ENCODE peak calls at places on chromosomes 7 and 10, in eight cellular contexts. One of them, this sample, is unnamed.

GRCh38 chr10:115129752-115130151 is 36.6 kb downstream of the ATRNL1 start:
- DNase-seq in EL: peak; percentile 28
- DNase-seq in neuronal stem cell: peak; percentile 24
- DNase-seq in T-helper 17 cell: no peak
- DNase-seq in SK-N-SH: peak; percentile 13
- DNase-seq in PC-3: peak; percentile 59
- DNase-seq in neural crest cell: no peak
- DNase-seq in fibroblast of gingiva: peak; percentile 16
- DNase-seq in this sample: peak; percentile 23

GRCh38 chr10:113086282-113086681 is 136.2 kb downstream of the TCF7L2 start:
- DNase-seq in neural crest cell: no peak
- DNase-seq in EL: peak; percentile 14
- DNase-seq in neuronal stem cell: no peak
- DNase-seq in fibroblast of gingiva: no peak
- DNase-seq in SK-N-SH: no peak
- DNase-seq in T-helper 17 cell: no peak
- DNase-seq in PC-3: no peak
- DNase-seq in this sample: no peak

GRCh38 chr7:25134360-25135010 is 9.4 kb upstream of the CYCS start:
- DNase-seq in PC-3: no peak
- DNase-seq in EL: no peak
- DNase-seq in fibroblast of gingiva: no peak
- DNase-seq in neuronal stem cell: no peak
- DNase-seq in neural crest cell: no peak
- DNase-seq in SK-N-SH: no peak
- DNase-seq in T-helper 17 cell: no peak
- DNase-seq in this sample: no peak

GRCh38 chr10:21989453-21990154 is 13.9 kb downstream of the DNAJC1 start:
- DNase-seq in PC-3: peak; percentile 58
- DNase-seq in T-helper 17 cell: no peak
- DNase-seq in SK-N-SH: peak; percentile 62
- DNase-seq in neural crest cell: peak; percentile 6
- DNase-seq in fibroblast of gingiva: peak; percentile 84
- DNase-seq in EL: peak; percentile 69
- DNase-seq in neuronal stem cell: peak; percentile 39
- DNase-seq in this sample: peak; percentile 16

GRCh38 chr10:116785282-116785681 is 42.9 kb upstream of the HSPA12A start:
- DNase-seq in neuronal stem cell: no peak
- DNase-seq in fibroblast of gingiva: no peak
- DNase-seq in T-helper 17 cell: no peak
- DNase-seq in PC-3: no peak
- DNase-seq in SK-N-SH: no peak
- DNase-seq in EL: no peak
- DNase-seq in neural crest cell: no peak
- DNase-seq in this sample: no peak

GRCh38 chr10:93074597-93075368 is 1.1 kb downstream of the CYP26A1 start:
- DNase-seq in T-helper 17 cell: no peak
- DNase-seq in fibroblast of gingiva: no peak
- DNase-seq in SK-N-SH: peak; percentile 57
- DNase-seq in neuronal stem cell: no peak
- DNase-seq in neural crest cell: no peak
- DNase-seq in PC-3: no peak
- DNase-seq in EL: no peak
- DNase-seq in this sample: no peak

GRCh38 chr7:24343614-24344013 is 59.6 kb downstream of the NPY start:
- DNase-seq in EL: no peak
- DNase-seq in neural crest cell: no peak
- DNase-seq in neuronal stem cell: no peak
- DNase-seq in PC-3: no peak
- DNase-seq in fibroblast of gingiva: no peak
- DNase-seq in T-helper 17 cell: no peak
- DNase-seq in SK-N-SH: no peak
- DNase-seq in this sample: no peak

GRCh38 chr7:151650161-151650560 is 130.5 kb upstream of the RHEB start:
- DNase-seq in EL: no peak
- DNase-seq in PC-3: no peak
- DNase-seq in SK-N-SH: no peak
- DNase-seq in T-helper 17 cell: no peak
- DNase-seq in fibroblast of gingiva: no peak
- DNase-seq in neuronal stem cell: no peak
- DNase-seq in neural crest cell: no peak
- DNase-seq in this sample: no peak

GRCh38 chr10:99296605-99297004 is 32.6 kb upstream of the CNNM1 start:
- DNase-seq in EL: no peak
- DNase-seq in SK-N-SH: peak; percentile 74
- DNase-seq in neuronal stem cell: no peak
- DNase-seq in PC-3: no peak
- DNase-seq in T-helper 17 cell: no peak
- DNase-seq in neural crest cell: no peak
- DNase-seq in fibroblast of gingiva: no peak
- DNase-seq in this sample: no peak

GRCh38 chr7:140391634-140392033 is 6.7 kb downstream of the SLC37A3 start:
- DNase-seq in neural crest cell: no peak
- DNase-seq in PC-3: no peak
- DNase-seq in fibroblast of gingiva: no peak
- DNase-seq in T-helper 17 cell: no peak
- DNase-seq in SK-N-SH: no peak
- DNase-seq in neuronal stem cell: no peak
- DNase-seq in EL: no peak
- DNase-seq in this sample: no peak

GRCh38 chr10:49622426-49623425 is 8.9 kb downstream of the CHAT start:
- DNase-seq in fibroblast of gingiva: no peak
- DNase-seq in EL: no peak
- DNase-seq in T-helper 17 cell: no peak
- DNase-seq in PC-3: no peak
- DNase-seq in neural crest cell: no peak
- DNase-seq in neuronal stem cell: no peak
- DNase-seq in SK-N-SH: no peak
- DNase-seq in this sample: no peak

GRCh38 chr7:108002726-108003590 is at the start of gene LAMB1:
- DNase-seq in neuronal stem cell: peak; percentile 69
- DNase-seq in fibroblast of gingiva: peak; percentile 75
- DNase-seq in neural crest cell: peak; percentile 69
- DNase-seq in T-helper 17 cell: no peak
- DNase-seq in PC-3: peak; percentile 69
- DNase-seq in EL: peak; percentile 76
- DNase-seq in SK-N-SH: peak; percentile 98
- DNase-seq in this sample: no peak

GRCh38 chr7:134307320-134307719 is 9.4 kb downstream of the SLC35B4 start:
- DNase-seq in fibroblast of gingiva: no peak
- DNase-seq in neural crest cell: no peak
- DNase-seq in neuronal stem cell: no peak
- DNase-seq in EL: peak; percentile 28
- DNase-seq in PC-3: peak; percentile 34
- DNase-seq in T-helper 17 cell: no peak
- DNase-seq in SK-N-SH: no peak
- DNase-seq in this sample: no peak

GRCh38 chr10:113412161-113412560 is 140.7 kb upstream of the HABP2 start:
- DNase-seq in EL: no peak
- DNase-seq in PC-3: no peak
- DNase-seq in neural crest cell: no peak
- DNase-seq in fibroblast of gingiva: no peak
- DNase-seq in T-helper 17 cell: no peak
- DNase-seq in SK-N-SH: no peak
- DNase-seq in neuronal stem cell: no peak
- DNase-seq in this sample: no peak

GRCh38 chr7:76063525-76063924 is 15.6 kb downstream of the MDH2 start:
- DNase-seq in EL: no peak
- DNase-seq in PC-3: no peak
- DNase-seq in T-helper 17 cell: no peak
- DNase-seq in SK-N-SH: peak; percentile 60
- DNase-seq in neuronal stem cell: no peak
- DNase-seq in fibroblast of gingiva: no peak
- DNase-seq in neural crest cell: no peak
- DNase-seq in this sample: no peak

GRCh38 chr10:5446390-5446926 is 34.1 kb downstream of the NET1 start:
- DNase-seq in EL: peak; percentile 90
- DNase-seq in PC-3: peak; percentile 83
- DNase-seq in SK-N-SH: no peak
- DNase-seq in neural crest cell: peak; percentile 79
- DNase-seq in neuronal stem cell: peak; percentile 82
- DNase-seq in fibroblast of gingiva: peak; percentile 77
- DNase-seq in T-helper 17 cell: peak; percentile 16
- DNase-seq in this sample: peak; percentile 74

GRCh38 chr7:105837765-105838241 is 38.6 kb downstream of the ATXN7L1 start:
- DNase-seq in neuronal stem cell: no peak
- DNase-seq in SK-N-SH: no peak
- DNase-seq in T-helper 17 cell: no peak
- DNase-seq in PC-3: no peak
- DNase-seq in neural crest cell: peak; percentile 10
- DNase-seq in EL: no peak
- DNase-seq in fibroblast of gingiva: no peak
- DNase-seq in this sample: peak; percentile 38

GRCh38 chr7:22481726-22482125 is 18.3 kb downstream of the STEAP1B start:
- DNase-seq in PC-3: no peak
- DNase-seq in neuronal stem cell: no peak
- DNase-seq in EL: peak; percentile 69
- DNase-seq in fibroblast of gingiva: peak; percentile 57
- DNase-seq in neural crest cell: no peak
- DNase-seq in T-helper 17 cell: no peak
- DNase-seq in SK-N-SH: no peak
- DNase-seq in this sample: peak; percentile 92

GRCh38 chr7:46207931-46208634 is 287.0 kb upstream of the IGFBP3 start:
- DNase-seq in neural crest cell: no peak
- DNase-seq in T-helper 17 cell: no peak
- DNase-seq in SK-N-SH: no peak
- DNase-seq in PC-3: no peak
- DNase-seq in fibroblast of gingiva: no peak
- DNase-seq in neuronal stem cell: no peak
- DNase-seq in EL: no peak
- DNase-seq in this sample: no peak

GRCh38 chr10:124725171-124725631 is 19.0 kb downstream of the FAM53B start:
- DNase-seq in fibroblast of gingiva: no peak
- DNase-seq in EL: no peak
- DNase-seq in PC-3: no peak
- DNase-seq in neuronal stem cell: no peak
- DNase-seq in SK-N-SH: no peak
- DNase-seq in T-helper 17 cell: peak; percentile 3
- DNase-seq in neural crest cell: no peak
- DNase-seq in this sample: no peak

GRCh38 chr7:135755351-135755753 is 6.7 kb upstream of the FAM180A start:
- DNase-seq in fibroblast of gingiva: peak; percentile 42
- DNase-seq in T-helper 17 cell: no peak
- DNase-seq in neural crest cell: no peak
- DNase-seq in neuronal stem cell: no peak
- DNase-seq in EL: no peak
- DNase-seq in SK-N-SH: no peak
- DNase-seq in PC-3: no peak
- DNase-seq in this sample: peak; percentile 17

GRCh38 chr10:84588971-84589370 is 260.6 kb downstream of the CCSER2 start:
- DNase-seq in SK-N-SH: peak; percentile 27
- DNase-seq in neuronal stem cell: no peak
- DNase-seq in PC-3: no peak
- DNase-seq in fibroblast of gingiva: no peak
- DNase-seq in EL: no peak
- DNase-seq in T-helper 17 cell: no peak
- DNase-seq in neural crest cell: no peak
- DNase-seq in this sample: no peak

GRCh38 chr10:58531084-58531695 is 18.5 kb downstream of the BICC1 start:
- DNase-seq in SK-N-SH: no peak
- DNase-seq in T-helper 17 cell: no peak
- DNase-seq in EL: peak; percentile 77
- DNase-seq in neuronal stem cell: peak; percentile 59
- DNase-seq in neural crest cell: peak; percentile 73
- DNase-seq in fibroblast of gingiva: peak; percentile 65
- DNase-seq in PC-3: peak; percentile 97
- DNase-seq in this sample: peak; percentile 22

GRCh38 chr7:91826377-91826776 is 54.1 kb downstream of the MTERF1 start:
- DNase-seq in neuronal stem cell: no peak
- DNase-seq in EL: peak; percentile 36
- DNase-seq in SK-N-SH: no peak
- DNase-seq in fibroblast of gingiva: no peak
- DNase-seq in neural crest cell: no peak
- DNase-seq in T-helper 17 cell: no peak
- DNase-seq in PC-3: peak; percentile 57
- DNase-seq in this sample: no peak

GRCh38 chr10:132982301-132982989 is 40.1 kb upstream of the CFAP46 start:
- DNase-seq in neural crest cell: no peak
- DNase-seq in T-helper 17 cell: no peak
- DNase-seq in PC-3: no peak
- DNase-seq in neuronal stem cell: no peak
- DNase-seq in fibroblast of gingiva: no peak
- DNase-seq in EL: no peak
- DNase-seq in SK-N-SH: no peak
- DNase-seq in this sample: no peak

GRCh38 chr10:86775056-86775858 is 18.8 kb downstream of the BMPR1A start:
- DNase-seq in fibroblast of gingiva: peak; percentile 44
- DNase-seq in SK-N-SH: peak; percentile 39
- DNase-seq in PC-3: no peak
- DNase-seq in neuronal stem cell: no peak
- DNase-seq in EL: peak; percentile 45
- DNase-seq in neural crest cell: no peak
- DNase-seq in T-helper 17 cell: no peak
- DNase-seq in this sample: no peak

GRCh38 chr10:86194684-86195083 is 171.9 kb downstream of the GRID1 start:
- DNase-seq in PC-3: no peak
- DNase-seq in T-helper 17 cell: no peak
- DNase-seq in SK-N-SH: no peak
- DNase-seq in neuronal stem cell: no peak
- DNase-seq in EL: no peak
- DNase-seq in neural crest cell: no peak
- DNase-seq in fibroblast of gingiva: no peak
- DNase-seq in this sample: no peak

GRCh38 chr10:59830601-59831259 is 75.6 kb downstream of the CCDC6 start:
- DNase-seq in PC-3: peak; percentile 88
- DNase-seq in T-helper 17 cell: no peak
- DNase-seq in fibroblast of gingiva: peak; percentile 52
- DNase-seq in EL: peak; percentile 50
- DNase-seq in SK-N-SH: peak; percentile 59
- DNase-seq in neuronal stem cell: peak; percentile 70
- DNase-seq in neural crest cell: peak; percentile 55
- DNase-seq in this sample: peak; percentile 21

GRCh38 chr7:80273327-80273726 is 138.7 kb downstream of the GNAI1 start:
- DNase-seq in neuronal stem cell: no peak
- DNase-seq in neural crest cell: no peak
- DNase-seq in EL: peak; percentile 64
- DNase-seq in T-helper 17 cell: no peak
- DNase-seq in PC-3: no peak
- DNase-seq in SK-N-SH: no peak
- DNase-seq in fibroblast of gingiva: peak; percentile 79
- DNase-seq in this sample: no peak

GRCh38 chr7:46003896-46004875 is 83.1 kb upstream of the IGFBP3 start:
- DNase-seq in T-helper 17 cell: no peak
- DNase-seq in EL: peak; percentile 95
- DNase-seq in neuronal stem cell: no peak
- DNase-seq in fibroblast of gingiva: no peak
- DNase-seq in SK-N-SH: no peak
- DNase-seq in neural crest cell: no peak
- DNase-seq in PC-3: peak; percentile 95
- DNase-seq in this sample: no peak

GRCh38 chr7:30349170-30349569 is 64.8 kb downstream of the ZNRF2 start:
- DNase-seq in fibroblast of gingiva: no peak
- DNase-seq in neural crest cell: no peak
- DNase-seq in neuronal stem cell: no peak
- DNase-seq in EL: no peak
- DNase-seq in SK-N-SH: no peak
- DNase-seq in PC-3: peak; percentile 54
- DNase-seq in T-helper 17 cell: no peak
- DNase-seq in this sample: no peak

GRCh38 chr7:80392229-80393169 is 119.4 kb downstream of the GNAT3 start:
- DNase-seq in neuronal stem cell: no peak
- DNase-seq in fibroblast of gingiva: peak; percentile 35
- DNase-seq in neural crest cell: no peak
- DNase-seq in T-helper 17 cell: no peak
- DNase-seq in SK-N-SH: peak; percentile 20
- DNase-seq in EL: peak; percentile 38
- DNase-seq in PC-3: peak; percentile 77
- DNase-seq in this sample: peak; percentile 33

GRCh38 chr10:99266383-99266782 is 30.7 kb upstream of the HPSE2 start:
- DNase-seq in EL: no peak
- DNase-seq in SK-N-SH: no peak
- DNase-seq in T-helper 17 cell: no peak
- DNase-seq in fibroblast of gingiva: no peak
- DNase-seq in neural crest cell: no peak
- DNase-seq in PC-3: no peak
- DNase-seq in neuronal stem cell: peak; percentile 41
- DNase-seq in this sample: peak; percentile 82

GRCh38 chr10:8069108-8069507 is 14.6 kb downstream of the GATA3 start:
- DNase-seq in EL: no peak
- DNase-seq in T-helper 17 cell: no peak
- DNase-seq in PC-3: no peak
- DNase-seq in neural crest cell: no peak
- DNase-seq in neuronal stem cell: no peak
- DNase-seq in SK-N-SH: no peak
- DNase-seq in fibroblast of gingiva: no peak
- DNase-seq in this sample: no peak